ENCODE peak calls at places on chromosomes 5 and 9, in six cellular contexts. T, J, V, N, Q and O are unnamed samples.
A peak's percentile ranks its signal among the peaks of the same experiment; 100 is the strongest.

GRCh38 chr9:132587484-132587858 is 5.1 kb downstream of the BARHL1 start:
- DNase-seq in T (no peak), J (no peak), V (no peak), N (peak; percentile 42), Q (no peak), O (no peak)

GRCh38 chr9:83636813-83637212 is 13.9 kb downstream of the IDNK start:
- DNase-seq in T (no peak), J (no peak), V (no peak), N (no peak), Q (no peak), O (no peak)

GRCh38 chr9:124392855-124393460 is 22.3 kb downstream of the PSMB7 start:
- DNase-seq in T (no peak), J (no peak), V (no peak), N (no peak), Q (peak; percentile 30), O (no peak)

GRCh38 chr9:17531642-17532254 is 47.1 kb upstream of the SH3GL2 start:
- DNase-seq in T (no peak), J (peak; percentile 25), V (peak; percentile 36), N (peak; percentile 52), Q (peak; percentile 52), O (peak; percentile 66)

GRCh38 chr5:34914671-34915138 is 599 bp downstream of the RAD1 start:
- DNase-seq in T (peak; percentile 11), J (peak; percentile 34), V (no peak), N (peak; percentile 15), Q (peak; percentile 30), O (peak; percentile 68)

GRCh38 chr9:133153227-133154096 is 10.3 kb downstream of the GBGT1 start:
- DNase-seq in T (no peak), J (no peak), V (no peak), N (no peak), Q (no peak), O (no peak)

GRCh38 chr9:89476546-89476945 is 21.4 kb downstream of the SEMA4D start:
- DNase-seq in T (no peak), J (no peak), V (no peak), N (no peak), Q (no peak), O (no peak)

GRCh38 chr5:9189681-9190080 is 356.2 kb downstream of the SEMA5A start:
- DNase-seq in T (no peak), J (no peak), V (no peak), N (no peak), Q (no peak), O (no peak)

GRCh38 chr9:108062680-108063079 is 573.1 kb upstream of the KLF4 start:
- DNase-seq in T (no peak), J (no peak), V (no peak), N (no peak), Q (no peak), O (no peak)

GRCh38 chr5:167171056-167171455 is 1120.4 kb upstream of the WWC1 start:
- DNase-seq in T (no peak), J (no peak), V (no peak), N (no peak), Q (no peak), O (no peak)

GRCh38 chr9:111661150-111661801 is at the start of gene GNG10:
- DNase-seq in T (peak; percentile 39), J (peak; percentile 65), V (no peak), N (peak; percentile 94), Q (peak; percentile 52), O (peak; percentile 57)

GRCh38 chr5:157540707-157541451 is 34.7 kb downstream of the ADAM19 start:
- DNase-seq in T (no peak), J (peak; percentile 72), V (no peak), N (peak; percentile 70), Q (no peak), O (peak; percentile 7)

GRCh38 chr9:134057751-134058701 is 9.8 kb downstream of the BRD3 start:
- DNase-seq in T (no peak), J (peak; percentile 7), V (no peak), N (no peak), Q (no peak), O (no peak)

GRCh38 chr9:76852026-76852425 is 53.9 kb downstream of the PRUNE2 start:
- DNase-seq in T (no peak), J (no peak), V (no peak), N (no peak), Q (no peak), O (no peak)

GRCh38 chr9:110744753-110745522 is 76.3 kb downstream of the MUSK start:
- DNase-seq in T (peak; percentile 26), J (no peak), V (peak; percentile 11), N (no peak), Q (no peak), O (no peak)

GRCh38 chr9:2493106-2493505 is 128.5 kb upstream of the VLDLR start:
- DNase-seq in T (no peak), J (no peak), V (no peak), N (no peak), Q (no peak), O (no peak)

GRCh38 chr5:107704686-107705389 is 34.1 kb upstream of the EFNA5 start:
- DNase-seq in T (no peak), J (no peak), V (no peak), N (no peak), Q (no peak), O (no peak)

GRCh38 chr5:125209650-125210049 is 463.2 kb upstream of the ZNF608 start:
- DNase-seq in T (no peak), J (no peak), V (no peak), N (no peak), Q (no peak), O (no peak)